ENCODE peak calls at places on chromosomes 11 and 22, in six cellular contexts. One of them, this sample, is unnamed. For H3K9me3, the result is how much of the 10 kb centered on the place peaks cover.

GRCh38 chr11:86278226-86278625 is 23.8 kb upstream of the HIKESHI start:
- DNase-seq in tibial artery: no peak
- DNase-seq in A549: no peak
- DNase-seq in CD4-positive, alpha-beta T cell: no peak
- DNase-seq in PC-9: no peak
- DNase-seq in stomach: no peak
- DNase-seq in this sample: no peak

GRCh38 chr11:47324520-47324919 is 28.0 kb downstream of the MYBPC3 start:
- DNase-seq in tibial artery: peak
- DNase-seq in A549: no peak
- DNase-seq in CD4-positive, alpha-beta T cell: no peak
- DNase-seq in PC-9: no peak
- DNase-seq in stomach: no peak
- DNase-seq in this sample: no peak

GRCh38 chr11:65574147-65574962 is 1.5 kb upstream of the EHBP1L1 start:
- DNase-seq in tibial artery: peak
- DNase-seq in A549: peak
- DNase-seq in CD4-positive, alpha-beta T cell: peak
- DNase-seq in PC-9: peak
- DNase-seq in stomach: peak
- DNase-seq in this sample: peak

GRCh38 chr11:67389477-67389876 is 2.3 kb upstream of the RAD9A start:
- DNase-seq in tibial artery: no peak
- DNase-seq in A549: peak
- DNase-seq in CD4-positive, alpha-beta T cell: peak
- DNase-seq in PC-9: peak
- DNase-seq in stomach: peak
- DNase-seq in this sample: no peak

GRCh38 chr11:110429614-110430266 is at the start of gene FDX1:
- DNase-seq in tibial artery: peak
- DNase-seq in A549: peak
- DNase-seq in CD4-positive, alpha-beta T cell: peak
- DNase-seq in PC-9: peak
- DNase-seq in stomach: peak
- DNase-seq in this sample: peak

GRCh38 chr11:102497061-102497460 is 33.5 kb downstream of the MMP7 start:
- DNase-seq in tibial artery: no peak
- DNase-seq in A549: no peak
- DNase-seq in CD4-positive, alpha-beta T cell: no peak
- DNase-seq in PC-9: no peak
- DNase-seq in stomach: no peak
- DNase-seq in this sample: no peak

GRCh38 chr11:62611705-62612365 is 740 bp downstream of the EML3 start:
- DNase-seq in tibial artery: peak
- DNase-seq in A549: peak
- DNase-seq in CD4-positive, alpha-beta T cell: no peak
- DNase-seq in PC-9: peak
- DNase-seq in stomach: peak
- DNase-seq in this sample: no peak

GRCh38 chr11:7600205-7600775 is 73.0 kb downstream of the CYB5R2 start:
- DNase-seq in tibial artery: peak
- DNase-seq in A549: peak
- DNase-seq in CD4-positive, alpha-beta T cell: no peak
- DNase-seq in PC-9: peak
- DNase-seq in stomach: peak
- DNase-seq in this sample: no peak

GRCh38 chr11:79087957-79088318 is 352.9 kb downstream of the TENM4 start:
- DNase-seq in tibial artery: no peak
- DNase-seq in A549: no peak
- DNase-seq in CD4-positive, alpha-beta T cell: no peak
- DNase-seq in PC-9: no peak
- DNase-seq in stomach: no peak
- DNase-seq in this sample: no peak

GRCh38 chr22:26812731-26813130 is 155.3 kb downstream of the MIAT start:
- DNase-seq in tibial artery: no peak
- DNase-seq in A549: no peak
- DNase-seq in CD4-positive, alpha-beta T cell: no peak
- DNase-seq in PC-9: no peak
- DNase-seq in stomach: no peak
- DNase-seq in this sample: no peak

GRCh38 chr11:33319965-33320813 is 63.0 kb downstream of the HIPK3 start:
- DNase-seq in tibial artery: no peak
- DNase-seq in A549: no peak
- DNase-seq in CD4-positive, alpha-beta T cell: no peak
- DNase-seq in PC-9: no peak
- DNase-seq in stomach: no peak
- DNase-seq in this sample: no peak

GRCh38 chr11:96279421-96280290 is 63.3 kb downstream of the MAML2 start:
- DNase-seq in tibial artery: no peak
- DNase-seq in A549: no peak
- DNase-seq in CD4-positive, alpha-beta T cell: no peak
- DNase-seq in PC-9: peak
- DNase-seq in stomach: no peak
- DNase-seq in this sample: no peak

GRCh38 chr11:84524422-84525051 is 1102.6 kb downstream of the DLG2 start:
- DNase-seq in tibial artery: no peak
- DNase-seq in A549: peak
- DNase-seq in CD4-positive, alpha-beta T cell: no peak
- DNase-seq in PC-9: no peak
- DNase-seq in stomach: no peak
- DNase-seq in this sample: no peak

GRCh38 chr22:50121202-50121740 is 31.5 kb downstream of the MOV10L1 start:
- DNase-seq in tibial artery: no peak
- DNase-seq in A549: no peak
- DNase-seq in CD4-positive, alpha-beta T cell: no peak
- DNase-seq in PC-9: no peak
- DNase-seq in stomach: no peak
- DNase-seq in this sample: no peak

GRCh38 chr11:70324354-70325115 is 54.0 kb downstream of the PPFIA1 start:
- DNase-seq in tibial artery: no peak
- DNase-seq in A549: no peak
- DNase-seq in CD4-positive, alpha-beta T cell: no peak
- DNase-seq in PC-9: no peak
- DNase-seq in stomach: no peak
- DNase-seq in this sample: no peak

GRCh38 chr22:30841264-30841663 is 127.3 kb downstream of the MORC2 start:
- DNase-seq in tibial artery: no peak
- DNase-seq in A549: no peak
- DNase-seq in CD4-positive, alpha-beta T cell: no peak
- DNase-seq in PC-9: no peak
- DNase-seq in stomach: no peak
- DNase-seq in this sample: no peak

GRCh38 chr22:44161673-44162072 is 19.1 kb upstream of the PARVG start:
- DNase-seq in tibial artery: no peak
- DNase-seq in A549: no peak
- DNase-seq in CD4-positive, alpha-beta T cell: no peak
- DNase-seq in PC-9: no peak
- DNase-seq in stomach: no peak
- DNase-seq in this sample: no peak

GRCh38 chr11:79092791-79093313 is 348.0 kb downstream of the TENM4 start:
- DNase-seq in tibial artery: no peak
- DNase-seq in A549: no peak
- DNase-seq in CD4-positive, alpha-beta T cell: no peak
- DNase-seq in PC-9: no peak
- DNase-seq in stomach: no peak
- DNase-seq in this sample: no peak

GRCh38 chr11:65187971-65188461 is 6.3 kb downstream of the CAPN1 start:
- DNase-seq in tibial artery: peak
- DNase-seq in A549: no peak
- DNase-seq in CD4-positive, alpha-beta T cell: no peak
- DNase-seq in PC-9: no peak
- DNase-seq in stomach: no peak
- DNase-seq in this sample: no peak

GRCh38 chr11:132409591-132410375 is 1039.4 kb downstream of the NTM start:
- DNase-seq in tibial artery: no peak
- DNase-seq in A549: no peak
- DNase-seq in CD4-positive, alpha-beta T cell: no peak
- DNase-seq in PC-9: no peak
- DNase-seq in stomach: no peak
- DNase-seq in this sample: no peak

GRCh38 chr22:48096846-48097665 is 1334.6 kb downstream of the TBC1D22A start:
- DNase-seq in tibial artery: peak
- DNase-seq in A549: no peak
- DNase-seq in CD4-positive, alpha-beta T cell: no peak
- DNase-seq in PC-9: no peak
- DNase-seq in stomach: no peak
- DNase-seq in this sample: no peak
- H3K9me3 ChIP-seq in tibial artery: under half
- H3K9me3 ChIP-seq in A549: under half
- H3K9me3 ChIP-seq in CD4-positive, alpha-beta T cell: under half
- H3K9me3 ChIP-seq in PC-9: under half
- H3K9me3 ChIP-seq in stomach: under half
- H3K9me3 ChIP-seq in this sample: under half

GRCh38 chr11:3984896-3985295 is 109.7 kb upstream of the RRM1 start:
- DNase-seq in tibial artery: no peak
- DNase-seq in A549: no peak
- DNase-seq in CD4-positive, alpha-beta T cell: peak
- DNase-seq in PC-9: no peak
- DNase-seq in stomach: no peak
- DNase-seq in this sample: no peak
- TF ChIP-seq CTCF in tibial artery: no peak
- TF ChIP-seq CTCF in A549: no peak
- TF ChIP-seq CTCF in CD4-positive, alpha-beta T cell: peak
- TF ChIP-seq CTCF in PC-9: no peak
- TF ChIP-seq CTCF in stomach: no peak
- TF ChIP-seq CTCF in this sample: no peak

DNA sequence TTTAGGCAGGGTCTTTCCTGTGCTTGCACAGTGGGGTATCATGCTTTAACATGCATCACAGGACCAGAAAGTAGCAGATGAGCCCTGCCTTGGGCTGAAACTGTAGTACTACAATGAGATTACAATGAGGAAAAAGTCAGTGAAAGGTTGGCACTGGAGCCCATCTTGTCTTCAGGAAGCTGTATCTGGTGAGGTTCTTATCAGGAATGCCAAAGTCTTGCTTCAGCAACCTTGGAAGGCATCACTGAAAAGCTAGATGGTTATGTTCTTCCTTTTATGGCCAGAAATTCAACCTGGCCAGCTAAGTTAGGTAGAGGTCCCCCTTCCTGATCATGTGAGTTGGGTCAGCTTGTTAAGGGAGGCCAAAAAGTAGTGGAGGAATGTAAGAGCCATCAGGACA is 254.0 kb upstream of the FAT3 start:
- DNase-seq in tibial artery: no peak
- DNase-seq in A549: no peak
- DNase-seq in CD4-positive, alpha-beta T cell: no peak
- DNase-seq in PC-9: no peak
- DNase-seq in stomach: no peak
- DNase-seq in this sample: no peak
- H3K9me3 ChIP-seq in tibial artery: under half
- H3K9me3 ChIP-seq in A549: under half
- H3K9me3 ChIP-seq in CD4-positive, alpha-beta T cell: under half
- H3K9me3 ChIP-seq in PC-9: under half
- H3K9me3 ChIP-seq in stomach: under half
- H3K9me3 ChIP-seq in this sample: under half

GRCh38 chr11:75260396-75260795 is 19.8 kb downstream of the TPBGL start:
- DNase-seq in tibial artery: no peak
- DNase-seq in A549: no peak
- DNase-seq in CD4-positive, alpha-beta T cell: no peak
- DNase-seq in PC-9: no peak
- DNase-seq in stomach: no peak
- DNase-seq in this sample: no peak

GRCh38 chr11:75261474-75261847 is 20.9 kb downstream of the TPBGL start:
- DNase-seq in tibial artery: peak
- DNase-seq in A549: no peak
- DNase-seq in CD4-positive, alpha-beta T cell: no peak
- DNase-seq in PC-9: no peak
- DNase-seq in stomach: no peak
- DNase-seq in this sample: no peak

GRCh38 chr11:75262961-75263852 is 22.6 kb downstream of the TPBGL start:
- DNase-seq in tibial artery: peak
- DNase-seq in A549: no peak
- DNase-seq in CD4-positive, alpha-beta T cell: no peak
- DNase-seq in PC-9: no peak
- DNase-seq in stomach: no peak
- DNase-seq in this sample: no peak

GRCh38 chr11:75262436-75262835 is 21.9 kb downstream of the TPBGL start:
- DNase-seq in tibial artery: peak
- DNase-seq in A549: no peak
- DNase-seq in CD4-positive, alpha-beta T cell: no peak
- DNase-seq in PC-9: no peak
- DNase-seq in stomach: no peak
- DNase-seq in this sample: no peak

DNA sequence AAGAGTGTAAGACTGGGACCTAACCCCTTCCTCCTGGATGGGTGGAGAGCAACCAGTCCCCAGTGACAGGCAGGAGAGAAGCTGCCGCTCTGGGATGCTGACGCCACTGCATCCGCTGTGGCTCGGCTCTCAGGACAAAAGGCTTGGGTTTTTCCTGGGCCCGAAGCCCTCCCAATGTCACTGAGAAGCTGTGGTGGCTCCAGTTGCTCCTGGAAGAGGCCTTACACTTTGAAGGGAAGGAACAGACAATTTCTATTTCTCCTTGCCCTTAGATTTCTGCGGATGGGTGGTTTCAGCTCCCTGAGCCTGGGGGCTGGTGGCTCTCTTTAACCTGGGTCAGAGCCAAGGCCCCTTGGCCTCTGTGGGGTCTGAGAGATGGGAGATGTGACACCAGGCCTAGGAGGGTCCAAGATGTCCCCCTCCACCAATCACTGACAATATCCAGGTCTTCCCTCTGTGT is 21.4 kb downstream of the TPBGL start:
- DNase-seq in tibial artery: peak
- DNase-seq in A549: no peak
- DNase-seq in CD4-positive, alpha-beta T cell: no peak
- DNase-seq in PC-9: no peak
- DNase-seq in stomach: no peak
- DNase-seq in this sample: no peak
- TF ChIP-seq CTCF in tibial artery: no peak
- TF ChIP-seq CTCF in A549: no peak
- TF ChIP-seq CTCF in CD4-positive, alpha-beta T cell: no peak
- TF ChIP-seq CTCF in PC-9: no peak
- TF ChIP-seq CTCF in stomach: no peak
- TF ChIP-seq CTCF in this sample: no peak

GRCh38 chr22:47073101-47073500 is 310.7 kb downstream of the TBC1D22A start:
- DNase-seq in tibial artery: peak
- DNase-seq in A549: no peak
- DNase-seq in CD4-positive, alpha-beta T cell: no peak
- DNase-seq in PC-9: no peak
- DNase-seq in stomach: no peak
- DNase-seq in this sample: no peak

GRCh38 chr22:47080100-47080499 is 317.6 kb downstream of the TBC1D22A start:
- DNase-seq in tibial artery: no peak
- DNase-seq in A549: no peak
- DNase-seq in CD4-positive, alpha-beta T cell: no peak
- DNase-seq in PC-9: no peak
- DNase-seq in stomach: no peak
- DNase-seq in this sample: no peak

GRCh38 chr22:47072642-47072967 is 310.2 kb downstream of the TBC1D22A start:
- DNase-seq in tibial artery: no peak
- DNase-seq in A549: no peak
- DNase-seq in CD4-positive, alpha-beta T cell: no peak
- DNase-seq in PC-9: no peak
- DNase-seq in stomach: no peak
- DNase-seq in this sample: no peak

GRCh38 chr22:47075568-47075967 is 313.1 kb downstream of the TBC1D22A start:
- DNase-seq in tibial artery: no peak
- DNase-seq in A549: no peak
- DNase-seq in CD4-positive, alpha-beta T cell: no peak
- DNase-seq in PC-9: no peak
- DNase-seq in stomach: no peak
- DNase-seq in this sample: no peak

GRCh38 chr22:47076758-47077157 is 314.3 kb downstream of the TBC1D22A start:
- DNase-seq in tibial artery: peak
- DNase-seq in A549: no peak
- DNase-seq in CD4-positive, alpha-beta T cell: no peak
- DNase-seq in PC-9: no peak
- DNase-seq in stomach: no peak
- DNase-seq in this sample: no peak
- H3K9me3 ChIP-seq in tibial artery: under half
- H3K9me3 ChIP-seq in A549: under half
- H3K9me3 ChIP-seq in CD4-positive, alpha-beta T cell: under half
- H3K9me3 ChIP-seq in PC-9: under half
- H3K9me3 ChIP-seq in stomach: under half
- H3K9me3 ChIP-seq in this sample: under half